ENCODE peak calls at places on chromosomes 12 and 14, in nine cellular contexts. F is epithelial cell of esophagus, V is astrocyte of the spinal cord, W is upper lobe of left lung, Z is H7, J is right atrium auricular region, A is brain microvascular endothelial cell, E is mesendoderm, X is AG09309. D is an unnamed sample.

GRCh38 chr12:63294327-63294632 is 143.3 kb upstream of the AVPR1A start:
- DNase-seq in V (peak; percentile 93), J (no peak), E (peak; percentile 65), Z (no peak), F (peak; percentile 80), W (no peak), X (peak; percentile 14), A (peak; percentile 96), D (peak; percentile 39)

GRCh38 chr14:34205799-34206198 is 254.9 kb upstream of the EGLN3 start:
- DNase-seq in X (no peak), Z (no peak), W (no peak), A (no peak), V (no peak), J (no peak), F (no peak), E (no peak), D (no peak)

GRCh38 chr12:75660107-75660530 is 148.7 kb upstream of the KRR1 start:
- DNase-seq in J (no peak), Z (no peak), W (no peak), F (peak; percentile 94), X (peak; percentile 60), E (no peak), A (peak; percentile 56), V (peak; percentile 91), D (peak; percentile 91)

GRCh38 chr14:67411375-67411774 is 590 bp downstream of the PLEK2 start:
- DNase-seq in F (peak; percentile 27), X (no peak), W (no peak), V (no peak), A (no peak), Z (no peak), J (no peak), E (no peak), D (peak; percentile 14)

GRCh38 chr14:55846852-55847471 is 267.0 kb downstream of the KTN1 start:
- DNase-seq in V (peak; percentile 12), A (no peak), X (peak; percentile 40), J (peak; percentile 68), W (no peak), E (no peak), Z (no peak), F (peak; percentile 18), D (peak; percentile 73)

GRCh38 chr14:83309833-83310232 is 1776.2 kb upstream of the SEL1L start:
- DNase-seq in J (no peak), X (no peak), F (no peak), E (peak; percentile 72), Z (no peak), V (no peak), W (no peak), A (no peak), D (no peak)

GRCh38 chr12:46702581-46703344 is 123.0 kb downstream of the SLC38A4 start:
- DNase-seq in A (no peak), V (no peak), X (peak; percentile 56), E (no peak), F (peak; percentile 100), Z (no peak), W (no peak), J (no peak), D (peak; percentile 84)

GRCh38 chr14:102848830-102849521 is 71.7 kb downstream of the TRAF3 start:
- DNase-seq in W (no peak), Z (no peak), E (no peak), A (no peak), J (no peak), F (no peak), X (no peak), V (no peak), D (no peak)

GRCh38 chr12:82527165-82527780 is 159.4 kb upstream of the TMTC2 start:
- DNase-seq in E (peak; percentile 49), W (no peak), A (peak; percentile 48), V (peak; percentile 69), F (peak; percentile 75), X (peak; percentile 24), Z (peak; percentile 3), J (no peak), D (peak; percentile 74)

GRCh38 chr12:31029466-31029865 is 44.2 kb upstream of the DDX11 start:
- DNase-seq in F (no peak), V (no peak), A (no peak), E (no peak), X (no peak), J (no peak), W (no peak), Z (no peak), D (no peak)

GRCh38 chr12:94180558-94181296 is 32.4 kb downstream of the PLXNC1 start:
- DNase-seq in Z (no peak), E (no peak), F (peak; percentile 64), A (no peak), W (peak; percentile 47), X (no peak), V (no peak), J (no peak), D (no peak)

GRCh38 chr14:75832621-75833297 is 149.0 kb downstream of the TGFB3 start:
- DNase-seq in F (peak; percentile 69), J (no peak), A (peak; percentile 36), Z (no peak), W (no peak), V (peak; percentile 88), X (peak; percentile 52), E (no peak), D (peak; percentile 61)

GRCh38 chr14:21894003-21894897 is 220.6 kb upstream of the OR4E1 start:
- DNase-seq in A (no peak), W (no peak), F (peak; percentile 16), J (no peak), V (no peak), E (peak; percentile 44), X (no peak), Z (peak; percentile 17), D (no peak)

GRCh38 chr12:124646385-124647230 is 79.2 kb upstream of the NCOR2 start:
- DNase-seq in E (no peak), W (no peak), A (no peak), X (no peak), V (no peak), F (no peak), J (no peak), Z (no peak), D (no peak)

GRCh38 chr12:47757840-47758583 is 668 bp downstream of the RAPGEF3 start:
- DNase-seq in X (no peak), Z (peak; percentile 83), F (no peak), E (peak; percentile 72), V (no peak), W (peak; percentile 72), J (no peak), A (no peak), D (no peak)

GRCh38 chr14:64201931-64202330 is 92.2 kb downstream of the ESR2 start:
- DNase-seq in J (no peak), E (no peak), V (no peak), W (no peak), A (no peak), Z (no peak), X (no peak), F (no peak), D (no peak)

DNA sequence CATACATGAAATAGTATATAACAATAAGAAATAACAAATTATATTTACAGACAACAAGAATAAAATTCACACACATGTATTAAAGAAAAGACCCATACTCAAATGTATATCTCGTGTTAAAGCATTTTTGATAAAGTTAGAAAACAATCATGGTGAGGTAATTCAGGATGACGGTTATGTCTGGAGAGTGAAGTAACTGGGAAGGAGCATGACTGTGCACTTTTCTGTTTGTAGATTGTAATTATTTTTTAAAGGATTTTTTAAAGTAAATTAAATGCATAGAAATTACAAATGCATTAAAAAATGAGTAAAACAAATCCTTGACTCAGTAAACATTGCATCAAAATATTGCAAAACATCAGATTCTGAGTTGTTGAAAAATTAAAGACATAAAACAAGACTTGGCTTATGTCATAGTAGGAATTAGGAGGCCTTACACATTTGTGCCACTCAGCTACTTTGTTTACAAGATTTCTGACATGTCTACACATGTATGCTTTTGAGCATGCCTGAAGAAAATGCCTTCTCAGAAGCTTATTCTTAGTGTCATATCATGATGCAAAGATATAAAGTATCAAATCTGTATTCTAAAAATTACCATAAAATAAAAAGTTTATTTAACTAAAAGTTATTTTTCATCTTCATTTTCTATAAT is 1325.1 kb downstream of the SLC16A7 start:
- DNase-seq in F (peak; percentile 93), A (no peak), W (no peak), X (no peak), E (no peak), Z (no peak), J (no peak), V (peak; percentile 5), D (no peak)
- H3K4me3 ChIP-seq in F (no peak overlapping the region), A (no peak overlapping the region), W (no peak overlapping the region), X (no peak overlapping the region), E (no peak overlapping the region), Z (no peak overlapping the region), J (no peak overlapping the region), V (no peak overlapping the region), D (no peak overlapping the region)

GRCh38 chr12:53199700-53200099 is 7.4 kb downstream of the ITGB7 start:
- DNase-seq in F (no peak), J (no peak), W (no peak), Z (no peak), A (no peak), E (no peak), V (no peak), X (no peak), D (no peak)
- H3K4me3 ChIP-seq in F (no peak overlapping the region), J (no peak overlapping the region), W (no peak overlapping the region), Z (no peak overlapping the region), A (no peak overlapping the region), E (no peak overlapping the region), V (no peak overlapping the region), X (no peak overlapping the region), D (no peak overlapping the region)

GRCh38 chr12:3398196-3398789 is 92.7 kb upstream of the PRMT8 start:
- DNase-seq in J (no peak), Z (peak; percentile 11), A (no peak), W (no peak), X (no peak), E (no peak), V (no peak), F (peak; percentile 22), D (no peak)
- H3K4me3 ChIP-seq in J (no peak overlapping the region), Z (peak overlapping the region; percentile 26), A (no peak overlapping the region), W (no peak overlapping the region), X (no peak overlapping the region), E (peak overlapping the region; percentile 8), V (no peak overlapping the region), F (no peak overlapping the region), D (no peak overlapping the region)

GRCh38 chr14:69878251-69878650 is 965 bp upstream of the SMOC1 start:
- DNase-seq in A (no peak), W (no peak), J (no peak), F (no peak), Z (peak; percentile 36), V (no peak), E (no peak), X (no peak), D (no peak)

GRCh38 chr14:69877492-69877891 is 1.7 kb upstream of the SMOC1 start:
- DNase-seq in E (peak; percentile 27), X (no peak), V (peak; percentile 64), F (peak; percentile 60), W (no peak), Z (peak; percentile 63), J (no peak), A (peak; percentile 24), D (peak; percentile 29)

GRCh38 chr14:69880851-69881250 is 1.6 kb downstream of the SMOC1 start:
- DNase-seq in J (no peak), E (no peak), Z (no peak), X (no peak), W (no peak), F (no peak), A (no peak), V (no peak), D (no peak)

GRCh38 chr14:69880051-69880487 is 853 bp downstream of the SMOC1 start:
- DNase-seq in E (peak; percentile 19), W (no peak), A (no peak), X (no peak), V (no peak), J (no peak), F (peak; percentile 31), Z (peak; percentile 73), D (no peak)

GRCh38 chr14:69879175-69880047 is at the start of gene SMOC1:
- DNase-seq in J (no peak), E (peak; percentile 73), X (no peak), W (no peak), F (peak; percentile 85), Z (peak; percentile 97), V (peak; percentile 80), A (peak; percentile 46), D (peak; percentile 9)
- H3K4me3 ChIP-seq in J (peak within 1 kb of the TSS; percentile 3), E (peak within 1 kb of the TSS; percentile 24), X (no peak within 1 kb of the TSS), W (no peak within 1 kb of the TSS), F (peak within 1 kb of the TSS; percentile 59), Z (peak within 1 kb of the TSS; percentile 52), V (peak within 1 kb of the TSS; percentile 57), A (peak within 1 kb of the TSS; percentile 60), D (peak within 1 kb of the TSS; percentile 31)

D was measured in fibroblast of the aortic adventitia.